ENCODE peak calls at places on chromosomes 7 and 10, in five cellular contexts. G is GM12878, S is HEK293T, O is NT2/D1, H is HepG2. K is an unnamed sample.

GRCh38 chr10:131311661-131312260 is at the start of gene TCERG1L:
- DNase-seq in G (no peak), S (no peak), O (no peak), H (no peak), K (peak; percentile 81)

GRCh38 chr7:17546206-17546998 is 247.9 kb downstream of the AHR start:
- DNase-seq in G (no peak), S (no peak), O (no peak), H (no peak), K (no peak)

GRCh38 chr10:24716295-24716694 is 7.4 kb downstream of the ARHGAP21 start:
- DNase-seq in G (no peak), S (no peak), O (no peak), H (no peak), K (no peak)

GRCh38 chr7:157714166-157715070 is 377.6 kb downstream of the DNAJB6 start:
- DNase-seq in G (no peak), S (no peak), O (no peak), H (no peak), K (no peak)

GRCh38 chr10:68096913-68097509 is 12.3 kb upstream of the MYPN start:
- DNase-seq in G (no peak), S (peak; percentile 35), O (peak; percentile 62), H (no peak), K (no peak)

GRCh38 chr10:36534471-36535002 is 590.9 kb upstream of the ANKRD30A start:
- DNase-seq in G (no peak), S (no peak), O (no peak), H (no peak), K (no peak)

GRCh38 chr10:71277914-71278665 is 41.0 kb upstream of the SLC29A3 start:
- DNase-seq in G (no peak), S (no peak), O (no peak), H (no peak), K (no peak)

GRCh38 chr10:27637601-27638000 is 108.0 kb downstream of the MKX start:
- DNase-seq in G (no peak), S (no peak), O (no peak), H (no peak), K (no peak)

GRCh38 chr7:7176421-7177043 is 5.8 kb upstream of the C1GALT1 start:
- DNase-seq in G (no peak), S (no peak), O (peak; percentile 55), H (peak; percentile 81), K (no peak)

GRCh38 chr10:104076743-104077160 is 8.9 kb downstream of the COL17A1 start:
- DNase-seq in G (no peak), S (peak; percentile 47), O (peak; percentile 80), H (no peak), K (no peak)

GRCh38 chr10:7054915-7055314 is 355.9 kb downstream of the SFMBT2 start:
- DNase-seq in G (no peak), S (peak; percentile 63), O (peak; percentile 16), H (no peak), K (no peak)

GRCh38 chr7:150311711-150312110 is 11.4 kb upstream of the LRRC61 start:
- DNase-seq in G (no peak), S (no peak), O (no peak), H (no peak), K (no peak)

GRCh38 chr7:113267271-113267670 is 148.9 kb upstream of the SMIM30 start:
- DNase-seq in G (no peak), S (no peak), O (no peak), H (no peak), K (no peak)

GRCh38 chr7:46363688-46364087 is 442.6 kb upstream of the IGFBP3 start:
- DNase-seq in G (no peak), S (no peak), O (no peak), H (peak; percentile 36), K (no peak)
- TF ChIP-seq SUZ12 in G (no peak), S (no peak), O (no peak), H (no peak), K (no peak)

DNA sequence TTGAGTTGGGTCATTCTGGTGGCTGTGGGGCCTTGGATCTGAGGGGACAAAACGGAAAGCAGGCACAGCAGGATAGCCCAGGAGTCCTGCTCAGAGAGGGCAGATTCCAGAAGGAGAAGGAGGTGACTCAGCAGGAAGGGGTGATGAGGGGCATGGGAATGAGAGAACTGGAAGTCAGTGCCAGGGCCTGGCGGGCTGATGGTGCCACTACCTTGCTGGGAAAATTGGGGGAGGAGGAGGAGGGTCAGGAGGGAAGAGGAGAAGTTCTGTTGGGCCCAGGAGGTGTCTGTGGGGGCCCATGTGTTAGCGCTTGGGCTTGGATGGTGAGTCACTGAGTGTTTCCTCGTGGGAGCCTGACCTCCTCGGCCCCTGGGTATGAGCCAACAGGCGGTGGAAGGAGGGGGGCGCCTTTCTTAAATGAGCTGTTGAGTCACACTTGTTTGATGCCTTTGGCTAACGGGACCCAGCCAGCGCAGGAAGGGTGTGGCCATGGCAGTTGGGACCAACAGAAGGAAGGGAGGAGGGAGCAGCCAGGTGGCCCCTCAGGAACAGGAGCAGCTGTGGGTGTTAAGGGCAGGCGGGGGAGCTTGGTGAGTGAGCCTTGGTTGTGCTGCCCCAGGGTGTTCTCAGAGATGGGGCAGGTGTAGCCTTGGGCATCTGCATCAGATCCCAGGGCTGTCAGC is 130.0 kb upstream of the BTBD16 start:
- DNase-seq in G (no peak), S (no peak), O (no peak), H (peak; percentile 27), K (no peak)
- TF ChIP-seq SUZ12 in G (no peak), S (no peak), O (no peak), H (no peak), K (no peak)

GRCh38 chr7:140546947-140547346 is 67.6 kb upstream of the MKRN1 start:
- DNase-seq in G (no peak), S (no peak), O (no peak), H (no peak), K (no peak)
- TF ChIP-seq SUZ12 in G (no peak), S (no peak), O (no peak), H (no peak), K (no peak)

GRCh38 chr7:101155303-101155702 is 1.0 kb downstream of the AP1S1 start:
- DNase-seq in G (no peak), S (no peak), O (no peak), H (no peak), K (no peak)
- TF ChIP-seq SUZ12 in G (no peak), S (no peak), O (no peak), H (no peak), K (no peak)

GRCh38 chr7:36449685-36450084 is 60.0 kb downstream of the ANLN start:
- DNase-seq in G (no peak), S (no peak), O (no peak), H (no peak), K (no peak)
- TF ChIP-seq SUZ12 in G (no peak), S (no peak), O (no peak), H (no peak), K (no peak)

DNA sequence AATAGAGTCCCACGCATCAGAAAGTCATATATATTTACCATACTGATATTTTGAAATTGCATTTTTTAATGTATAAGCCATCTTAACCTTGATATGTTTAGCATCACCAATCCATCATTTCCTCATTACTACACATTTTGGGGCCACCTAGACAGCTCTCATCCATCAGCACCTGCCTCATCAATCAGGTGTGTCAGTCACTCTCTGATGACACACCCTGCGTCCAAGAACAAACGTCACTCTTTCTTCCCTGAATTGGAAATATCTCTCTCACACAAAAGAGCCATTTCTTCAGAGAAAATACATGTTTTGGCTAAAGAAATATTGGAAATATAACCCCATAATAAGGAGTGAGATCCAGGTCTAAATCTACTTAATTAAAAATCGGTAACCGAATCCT is 38.9 kb upstream of the RSU1 start:
- DNase-seq in G (no peak), S (no peak), O (no peak), H (no peak), K (no peak)
- TF ChIP-seq SUZ12 in G (no peak), S (no peak), O (no peak), H (no peak), K (no peak)

GRCh38 chr7:105673367-105674188 is 92.3 kb upstream of the EFCAB10 start:
- DNase-seq in G (no peak), S (no peak), O (no peak), H (no peak), K (no peak)
- TF ChIP-seq SUZ12 in G (no peak), S (no peak), O (no peak), H (no peak), K (no peak)

DNA sequence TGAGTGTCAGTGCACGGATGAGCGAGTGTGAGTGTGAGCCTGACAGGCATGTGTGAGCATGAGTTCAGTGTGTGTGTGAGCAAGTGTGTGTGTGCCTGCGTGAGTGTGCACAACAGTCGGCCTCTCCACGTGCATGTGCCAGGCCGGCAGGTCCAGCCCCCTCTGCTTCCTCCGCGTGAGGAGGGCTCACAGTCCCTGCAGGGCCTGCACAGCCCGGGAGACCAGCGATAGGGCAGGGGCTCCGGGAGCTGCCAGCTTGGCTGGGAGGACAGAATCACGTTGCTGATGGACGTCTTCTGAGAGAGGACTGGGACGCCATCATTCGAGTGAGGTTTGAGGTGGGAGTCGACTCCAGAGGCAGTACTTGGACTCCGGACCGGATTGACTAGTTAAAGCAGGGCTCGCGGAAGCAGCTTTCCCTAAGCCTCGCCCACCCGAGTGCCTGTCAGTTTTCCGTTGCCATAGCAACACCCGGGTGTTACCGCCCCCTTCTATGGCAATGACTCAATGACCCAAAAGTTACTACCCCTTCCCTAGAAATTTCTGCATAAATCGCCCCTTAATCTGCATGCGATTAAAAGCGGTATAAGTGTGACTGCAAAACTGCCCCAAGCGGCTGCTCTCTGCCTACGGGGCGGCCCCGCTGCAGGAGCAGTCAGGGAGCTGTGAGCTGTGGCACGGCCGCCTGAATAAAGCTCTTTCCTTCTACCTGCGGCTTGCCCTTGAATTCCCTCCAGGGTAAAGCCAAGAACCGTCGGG is 19.7 kb upstream of the CFAP46 start:
- DNase-seq in G (no peak), S (no peak), O (peak; percentile 48), H (peak; percentile 37), K (peak; percentile 70)
- TF ChIP-seq SUZ12 in G (no peak), S (no peak), O (no peak), H (no peak), K (no peak)

GRCh38 chr10:20330246-20330645 is 514.0 kb downstream of the PLXDC2 start:
- DNase-seq in G (no peak), S (no peak), O (peak; percentile 30), H (no peak), K (no peak)

DNA sequence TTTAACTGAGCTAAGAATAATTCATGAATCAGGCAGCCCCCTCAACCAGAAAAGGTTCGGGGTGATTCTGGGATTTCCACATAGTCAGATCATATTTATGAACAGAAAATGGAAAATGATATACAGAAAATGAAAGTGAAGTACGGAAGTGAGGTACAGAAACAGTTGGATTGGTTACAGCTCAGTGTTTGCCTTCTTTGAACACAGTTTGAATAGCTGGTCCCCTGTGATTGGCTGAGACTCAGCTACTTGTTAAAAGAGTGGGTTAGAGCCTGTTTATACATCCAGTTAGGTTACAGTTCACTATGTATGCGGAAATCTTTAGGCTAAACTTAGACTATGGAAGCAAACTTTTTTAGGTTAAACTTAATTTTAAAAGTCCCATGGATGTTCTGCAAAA is 511.7 kb downstream of the PLXDC2 start:
- DNase-seq in G (no peak), S (no peak), O (no peak), H (no peak), K (no peak)
- TF ChIP-seq SUZ12 in G (no peak), S (no peak), O (no peak), H (no peak), K (no peak)

K was measured in H1.